ENCODE peak calls at places on chromosome 20, in ten cellular contexts. One of them, this sample, is unnamed.

GRCh38 chr20:63238491-63239126 is 2.9 kb downstream of the BIRC7 start:
- DNase-seq in aorta: no peak
- DNase-seq in kidney epithelial cell: no peak
- DNase-seq in BJ: no peak
- DNase-seq in colonic mucosa: no peak
- DNase-seq in epithelial cell of esophagus: no peak
- DNase-seq in lower lobe of right lung: no peak
- DNase-seq in tibial nerve: no peak
- DNase-seq in effector memory CD4-positive, alpha-beta T cell: no peak
- DNase-seq in psoas muscle: no peak
- DNase-seq in this sample: no peak

GRCh38 chr20:51346686-51347485 is 195.6 kb downstream of the NFATC2 start:
- DNase-seq in epithelial cell of esophagus: peak; percentile 82
- DNase-seq in tibial nerve: no peak
- DNase-seq in aorta: no peak
- DNase-seq in effector memory CD4-positive, alpha-beta T cell: no peak
- DNase-seq in psoas muscle: no peak
- DNase-seq in kidney epithelial cell: no peak
- DNase-seq in lower lobe of right lung: no peak
- DNase-seq in colonic mucosa: no peak
- DNase-seq in BJ: no peak
- DNase-seq in this sample: no peak

GRCh38 chr20:34098570-34098969 is 13.5 kb downstream of the EIF2S2 start:
- DNase-seq in colonic mucosa: no peak
- DNase-seq in lower lobe of right lung: no peak
- DNase-seq in epithelial cell of esophagus: no peak
- DNase-seq in effector memory CD4-positive, alpha-beta T cell: no peak
- DNase-seq in psoas muscle: no peak
- DNase-seq in kidney epithelial cell: no peak
- DNase-seq in BJ: no peak
- DNase-seq in tibial nerve: no peak
- DNase-seq in aorta: no peak
- DNase-seq in this sample: no peak

GRCh38 chr20:44618318-44618731 is 33.2 kb downstream of the ADA start:
- DNase-seq in BJ: no peak
- DNase-seq in kidney epithelial cell: no peak
- DNase-seq in psoas muscle: no peak
- DNase-seq in lower lobe of right lung: no peak
- DNase-seq in aorta: peak; percentile 69
- DNase-seq in effector memory CD4-positive, alpha-beta T cell: peak; percentile 6
- DNase-seq in colonic mucosa: no peak
- DNase-seq in tibial nerve: no peak
- DNase-seq in epithelial cell of esophagus: no peak
- DNase-seq in this sample: peak; percentile 69

GRCh38 chr20:25632940-25633790 is 9.4 kb upstream of the NANP start:
- DNase-seq in BJ: peak; percentile 20
- DNase-seq in effector memory CD4-positive, alpha-beta T cell: no peak
- DNase-seq in psoas muscle: no peak
- DNase-seq in colonic mucosa: no peak
- DNase-seq in tibial nerve: no peak
- DNase-seq in epithelial cell of esophagus: peak; percentile 92
- DNase-seq in lower lobe of right lung: no peak
- DNase-seq in aorta: no peak
- DNase-seq in kidney epithelial cell: no peak
- DNase-seq in this sample: no peak

GRCh38 chr20:43994486-43995100 is 79.9 kb downstream of the TOX2 start:
- DNase-seq in tibial nerve: no peak
- DNase-seq in lower lobe of right lung: no peak
- DNase-seq in colonic mucosa: no peak
- DNase-seq in aorta: no peak
- DNase-seq in effector memory CD4-positive, alpha-beta T cell: no peak
- DNase-seq in BJ: no peak
- DNase-seq in psoas muscle: no peak
- DNase-seq in kidney epithelial cell: no peak
- DNase-seq in epithelial cell of esophagus: peak; percentile 31
- DNase-seq in this sample: no peak

GRCh38 chr20:49450281-49450707 is 32.2 kb downstream of the KCNB1 start:
- DNase-seq in lower lobe of right lung: no peak
- DNase-seq in kidney epithelial cell: no peak
- DNase-seq in colonic mucosa: no peak
- DNase-seq in epithelial cell of esophagus: no peak
- DNase-seq in tibial nerve: no peak
- DNase-seq in psoas muscle: no peak
- DNase-seq in aorta: no peak
- DNase-seq in BJ: no peak
- DNase-seq in effector memory CD4-positive, alpha-beta T cell: no peak
- DNase-seq in this sample: no peak

GRCh38 chr20:4449977-4450715 is 271.6 kb upstream of the PRND start:
- DNase-seq in tibial nerve: no peak
- DNase-seq in colonic mucosa: no peak
- DNase-seq in aorta: no peak
- DNase-seq in lower lobe of right lung: no peak
- DNase-seq in effector memory CD4-positive, alpha-beta T cell: no peak
- DNase-seq in kidney epithelial cell: no peak
- DNase-seq in epithelial cell of esophagus: peak; percentile 68
- DNase-seq in BJ: peak; percentile 29
- DNase-seq in psoas muscle: no peak
- DNase-seq in this sample: no peak

GRCh38 chr20:46253391-46253790 is 54.9 kb downstream of the CDH22 start:
- DNase-seq in kidney epithelial cell: no peak
- DNase-seq in tibial nerve: no peak
- DNase-seq in epithelial cell of esophagus: peak; percentile 46
- DNase-seq in lower lobe of right lung: no peak
- DNase-seq in effector memory CD4-positive, alpha-beta T cell: no peak
- DNase-seq in psoas muscle: no peak
- DNase-seq in colonic mucosa: peak; percentile 29
- DNase-seq in BJ: no peak
- DNase-seq in aorta: no peak
- DNase-seq in this sample: peak; percentile 30

GRCh38 chr20:49658508-49658907 is 55.2 kb downstream of the B4GALT5 start:
- DNase-seq in epithelial cell of esophagus: no peak
- DNase-seq in aorta: no peak
- DNase-seq in lower lobe of right lung: no peak
- DNase-seq in effector memory CD4-positive, alpha-beta T cell: no peak
- DNase-seq in kidney epithelial cell: no peak
- DNase-seq in psoas muscle: no peak
- DNase-seq in BJ: no peak
- DNase-seq in colonic mucosa: no peak
- DNase-seq in tibial nerve: no peak
- DNase-seq in this sample: no peak

DNA sequence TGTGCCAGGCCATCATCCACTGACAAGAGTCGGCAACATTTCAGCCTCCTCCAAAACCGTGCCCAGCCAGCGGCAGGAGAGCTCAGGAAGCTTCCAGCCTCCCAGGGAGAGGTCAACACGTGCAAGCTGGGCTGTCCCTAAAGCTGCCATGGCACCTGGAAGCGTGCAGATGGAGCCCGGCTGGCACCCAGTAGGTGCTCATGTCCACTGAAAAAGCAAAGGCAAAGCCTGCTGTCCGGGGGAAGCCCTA is 14.4 kb upstream of the TLDC2 start:
- DNase-seq in BJ: no peak
- DNase-seq in psoas muscle: no peak
- DNase-seq in kidney epithelial cell: no peak
- DNase-seq in aorta: no peak
- DNase-seq in epithelial cell of esophagus: no peak
- DNase-seq in tibial nerve: no peak
- DNase-seq in effector memory CD4-positive, alpha-beta T cell: no peak
- DNase-seq in colonic mucosa: no peak
- DNase-seq in lower lobe of right lung: no peak
- DNase-seq in this sample: no peak
- H3K4me3 ChIP-seq in BJ: peak overlapping the region; percentile 61
- H3K4me3 ChIP-seq in psoas muscle: peak overlapping the region; percentile 62
- H3K4me3 ChIP-seq in kidney epithelial cell: peak overlapping the region; percentile 58
- H3K4me3 ChIP-seq in aorta: no peak overlapping the region
- H3K4me3 ChIP-seq in epithelial cell of esophagus: peak overlapping the region; percentile 54
- H3K4me3 ChIP-seq in tibial nerve: peak overlapping the region; percentile 70
- H3K4me3 ChIP-seq in effector memory CD4-positive, alpha-beta T cell: no peak overlapping the region
- H3K4me3 ChIP-seq in colonic mucosa: peak overlapping the region; percentile 35
- H3K4me3 ChIP-seq in lower lobe of right lung: peak overlapping the region; percentile 59
- H3K4me3 ChIP-seq in this sample: peak overlapping the region; percentile 73

DNA sequence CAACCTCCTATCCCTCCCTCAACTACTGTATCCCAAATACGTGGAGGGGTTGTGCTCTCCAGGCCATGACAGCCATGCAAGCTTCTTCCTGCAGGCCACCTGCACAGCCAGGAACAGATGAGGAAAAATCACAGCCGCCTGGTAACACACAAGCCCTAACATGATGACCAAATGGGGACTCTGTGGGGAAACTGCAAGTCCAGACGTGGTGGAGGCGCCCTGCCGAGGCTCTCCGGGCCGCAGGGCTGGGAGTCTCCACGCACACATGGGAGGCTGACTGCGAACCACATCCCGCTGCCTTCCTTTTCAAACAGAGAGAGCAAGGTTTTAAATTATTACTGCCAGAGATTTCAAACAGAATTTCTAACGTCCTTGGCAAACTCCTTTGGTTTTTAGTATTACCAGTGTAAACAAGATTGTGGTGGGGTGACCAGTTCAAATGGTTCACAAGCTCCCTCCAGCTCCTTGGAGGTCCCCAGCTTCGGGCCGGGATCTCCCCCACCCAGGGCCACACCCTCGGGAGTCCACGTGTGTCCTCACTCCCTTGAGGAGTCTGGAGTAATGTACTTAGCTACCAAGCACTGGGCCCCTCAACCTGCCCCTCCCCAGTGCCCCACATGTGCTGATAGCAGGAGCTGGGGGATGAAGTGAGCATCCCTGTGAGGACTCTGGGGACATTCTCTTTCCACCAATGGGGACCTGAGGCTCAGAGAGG is 252.8 kb downstream of the TAF4 start:
- DNase-seq in aorta: no peak
- DNase-seq in tibial nerve: no peak
- DNase-seq in lower lobe of right lung: peak; percentile 23
- DNase-seq in psoas muscle: no peak
- DNase-seq in effector memory CD4-positive, alpha-beta T cell: no peak
- DNase-seq in colonic mucosa: no peak
- DNase-seq in BJ: no peak
- DNase-seq in epithelial cell of esophagus: peak; percentile 34
- DNase-seq in kidney epithelial cell: no peak
- DNase-seq in this sample: no peak
- H3K4me3 ChIP-seq in aorta: no peak overlapping the region
- H3K4me3 ChIP-seq in tibial nerve: no peak overlapping the region
- H3K4me3 ChIP-seq in lower lobe of right lung: no peak overlapping the region
- H3K4me3 ChIP-seq in psoas muscle: no peak overlapping the region
- H3K4me3 ChIP-seq in effector memory CD4-positive, alpha-beta T cell: no peak overlapping the region
- H3K4me3 ChIP-seq in colonic mucosa: no peak overlapping the region
- H3K4me3 ChIP-seq in BJ: no peak overlapping the region
- H3K4me3 ChIP-seq in epithelial cell of esophagus: no peak overlapping the region
- H3K4me3 ChIP-seq in kidney epithelial cell: no peak overlapping the region
- H3K4me3 ChIP-seq in this sample: no peak overlapping the region

GRCh38 chr20:61742097-61742805 is 323.4 kb downstream of the TAF4 start:
- DNase-seq in BJ: no peak
- DNase-seq in aorta: peak; percentile 42
- DNase-seq in lower lobe of right lung: peak; percentile 7
- DNase-seq in kidney epithelial cell: no peak
- DNase-seq in psoas muscle: no peak
- DNase-seq in effector memory CD4-positive, alpha-beta T cell: no peak
- DNase-seq in colonic mucosa: no peak
- DNase-seq in epithelial cell of esophagus: no peak
- DNase-seq in tibial nerve: no peak
- DNase-seq in this sample: no peak

GRCh38 chr20:61744691-61745396 is 320.8 kb downstream of the TAF4 start:
- DNase-seq in BJ: no peak
- DNase-seq in lower lobe of right lung: peak; percentile 31
- DNase-seq in tibial nerve: no peak
- DNase-seq in epithelial cell of esophagus: peak; percentile 11
- DNase-seq in psoas muscle: no peak
- DNase-seq in effector memory CD4-positive, alpha-beta T cell: no peak
- DNase-seq in aorta: peak; percentile 49
- DNase-seq in kidney epithelial cell: peak; percentile 44
- DNase-seq in colonic mucosa: no peak
- DNase-seq in this sample: no peak

GRCh38 chr20:61745397-61746146 is 320.1 kb downstream of the TAF4 start:
- DNase-seq in colonic mucosa: no peak
- DNase-seq in kidney epithelial cell: no peak
- DNase-seq in psoas muscle: no peak
- DNase-seq in epithelial cell of esophagus: no peak
- DNase-seq in BJ: no peak
- DNase-seq in tibial nerve: no peak
- DNase-seq in effector memory CD4-positive, alpha-beta T cell: no peak
- DNase-seq in lower lobe of right lung: peak; percentile 40
- DNase-seq in aorta: peak; percentile 46
- DNase-seq in this sample: no peak

GRCh38 chr20:61746147-61746646 is 319.5 kb downstream of the TAF4 start:
- DNase-seq in effector memory CD4-positive, alpha-beta T cell: no peak
- DNase-seq in tibial nerve: no peak
- DNase-seq in epithelial cell of esophagus: no peak
- DNase-seq in kidney epithelial cell: no peak
- DNase-seq in lower lobe of right lung: peak; percentile 24
- DNase-seq in psoas muscle: no peak
- DNase-seq in BJ: no peak
- DNase-seq in aorta: peak; percentile 16
- DNase-seq in colonic mucosa: no peak
- DNase-seq in this sample: no peak

GRCh38 chr20:61743606-61744005 is 322.1 kb downstream of the TAF4 start:
- DNase-seq in BJ: no peak
- DNase-seq in colonic mucosa: no peak
- DNase-seq in epithelial cell of esophagus: no peak
- DNase-seq in tibial nerve: no peak
- DNase-seq in effector memory CD4-positive, alpha-beta T cell: no peak
- DNase-seq in aorta: peak; percentile 34
- DNase-seq in lower lobe of right lung: peak; percentile 30
- DNase-seq in psoas muscle: no peak
- DNase-seq in kidney epithelial cell: no peak
- DNase-seq in this sample: no peak
- H3K4me3 ChIP-seq in BJ: no peak overlapping the region
- H3K4me3 ChIP-seq in colonic mucosa: no peak overlapping the region
- H3K4me3 ChIP-seq in epithelial cell of esophagus: no peak overlapping the region
- H3K4me3 ChIP-seq in tibial nerve: no peak overlapping the region
- H3K4me3 ChIP-seq in effector memory CD4-positive, alpha-beta T cell: no peak overlapping the region
- H3K4me3 ChIP-seq in aorta: no peak overlapping the region
- H3K4me3 ChIP-seq in lower lobe of right lung: no peak overlapping the region
- H3K4me3 ChIP-seq in psoas muscle: no peak overlapping the region
- H3K4me3 ChIP-seq in kidney epithelial cell: no peak overlapping the region
- H3K4me3 ChIP-seq in this sample: no peak overlapping the region

DNA sequence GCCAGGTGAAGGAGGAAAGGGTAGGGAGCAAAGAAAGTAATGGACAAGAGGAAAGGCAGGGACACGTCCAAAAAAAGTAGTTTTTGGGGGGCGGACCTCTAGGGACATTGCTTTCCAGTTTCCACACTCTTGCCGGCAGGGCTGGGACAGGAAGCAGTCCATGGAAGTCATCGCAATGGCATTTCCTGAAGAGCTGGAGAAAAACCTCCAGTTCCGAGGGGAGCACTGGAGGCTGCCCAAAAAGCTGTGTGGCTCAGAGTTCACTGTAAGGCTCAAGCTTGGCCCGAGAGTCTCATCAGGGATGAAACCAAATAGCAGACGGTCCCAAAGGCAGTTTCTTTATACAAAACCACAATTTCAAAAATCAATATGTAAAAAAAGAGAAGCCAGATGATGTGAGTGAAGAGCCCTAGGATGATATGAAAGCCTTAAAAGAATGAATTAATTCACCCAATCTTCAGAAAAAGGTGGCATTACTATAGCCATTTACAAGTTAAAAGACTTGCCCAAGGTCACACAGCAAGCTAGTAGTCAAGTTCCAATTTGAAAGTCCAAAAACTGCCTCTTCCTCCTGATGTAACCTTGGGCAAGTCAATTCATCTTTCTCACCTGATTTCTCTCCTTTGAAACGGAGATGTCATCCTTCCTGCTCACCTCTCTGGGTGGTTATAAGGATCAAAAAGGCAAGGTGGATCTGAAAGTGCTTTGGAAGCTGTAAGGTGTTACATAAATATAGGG is 9.2 kb downstream of the BCL2L1 start:
- DNase-seq in lower lobe of right lung: peak; percentile 66
- DNase-seq in epithelial cell of esophagus: peak; percentile 73
- DNase-seq in psoas muscle: peak; percentile 88
- DNase-seq in colonic mucosa: peak; percentile 44
- DNase-seq in BJ: peak; percentile 70
- DNase-seq in effector memory CD4-positive, alpha-beta T cell: no peak
- DNase-seq in aorta: peak; percentile 91
- DNase-seq in kidney epithelial cell: peak; percentile 65
- DNase-seq in tibial nerve: peak; percentile 75
- DNase-seq in this sample: peak; percentile 56
- H3K4me3 ChIP-seq in lower lobe of right lung: peak overlapping the region; percentile 37
- H3K4me3 ChIP-seq in epithelial cell of esophagus: no peak overlapping the region
- H3K4me3 ChIP-seq in psoas muscle: peak overlapping the region; percentile 53
- H3K4me3 ChIP-seq in colonic mucosa: no peak overlapping the region
- H3K4me3 ChIP-seq in BJ: peak overlapping the region; percentile 22
- H3K4me3 ChIP-seq in effector memory CD4-positive, alpha-beta T cell: no peak overlapping the region
- H3K4me3 ChIP-seq in aorta: peak overlapping the region; percentile 8
- H3K4me3 ChIP-seq in kidney epithelial cell: no peak overlapping the region
- H3K4me3 ChIP-seq in tibial nerve: peak overlapping the region; percentile 30
- H3K4me3 ChIP-seq in this sample: no peak overlapping the region

This sample was measured in stomach.